ENCODE peak calls at places on chromosomes 13 and 19, in eight cellular contexts. K is thoracic aorta; O is activated gamma-delta T cell treated with Interleukin-2 at 50 U/mL for 16 hours; R is HFFc6; V is SIG-M5; W is left cardiac atrium; C is activated B cell treated with CpG ODN at 0.5 μM for 24 hours; A is central memory CD4-positive, alpha-beta T cell. Z is an unnamed sample.

GRCh38 chr19:18230941-18231734 is 4.9 kb upstream of the PDE4C start:
- DNase-seq in W (no peak), V (no peak), R (no peak), K (no peak), A (no peak), C (no peak), O (no peak), Z (peak; percentile 31)

GRCh38 chr19:5456130-5456835 is 1.1 kb downstream of the ZNRF4 start:
- DNase-seq in C (no peak), K (no peak), W (no peak), A (no peak), R (no peak), O (no peak), V (no peak), Z (no peak)

GRCh38 chr19:8366961-8367326 is 3.0 kb downstream of the ANGPTL4 start:
- DNase-seq in K (no peak), O (no peak), R (no peak), C (no peak), W (no peak), A (no peak), V (no peak), Z (no peak)

GRCh38 chr19:42010245-42011126 is 16.5 kb upstream of the ATP1A3 start:
- DNase-seq in R (no peak), K (no peak), A (no peak), W (no peak), O (no peak), C (no peak), V (no peak), Z (peak; percentile 27)

GRCh38 chr13:44448875-44449274 is 75.3 kb downstream of the SERP2 start:
- DNase-seq in R (no peak), W (no peak), O (no peak), K (no peak), C (no peak), V (no peak), A (no peak), Z (no peak)

GRCh38 chr13:84366484-84366883 is 484.2 kb upstream of the SLITRK1 start:
- DNase-seq in A (no peak), K (no peak), V (no peak), O (no peak), C (no peak), R (no peak), W (no peak), Z (no peak)

GRCh38 chr13:38743499-38743898 is 56.6 kb downstream of the FREM2 start:
- DNase-seq in A (no peak), C (no peak), O (no peak), V (no peak), W (no peak), K (no peak), R (no peak), Z (no peak)

GRCh38 chr19:32567486-32567885 is 13.5 kb upstream of the PDCD5 start:
- DNase-seq in W (no peak), O (no peak), A (no peak), R (no peak), V (no peak), K (no peak), C (no peak), Z (no peak)

GRCh38 chr13:22061371-22061805 is 390.5 kb downstream of the FGF9 start:
- DNase-seq in C (peak; percentile 17), W (no peak), O (peak; percentile 54), K (no peak), R (no peak), V (no peak), A (peak; percentile 56), Z (no peak)